ENCODE peak calls at places on chromosomes 4 and X, in eight cellular contexts. One of them, this sample, is unnamed.

GRCh38 chrX:10749113-10749512 is 128.7 kb upstream of the MID1 start:
- DNase-seq in cardiac muscle cell: no peak
- DNase-seq in CD8-positive, alpha-beta T cell: no peak
- DNase-seq in spleen: no peak
- DNase-seq in left ventricle myocardium inferior: no peak
- DNase-seq in right lobe of liver: no peak
- DNase-seq in mammary epithelial cell: peak; percentile 76
- DNase-seq in hepatocyte: no peak
- DNase-seq in this sample: no peak

GRCh38 chrX:151929131-151929530 is 16.4 kb downstream of the MAGEA4 start:
- DNase-seq in spleen: no peak
- DNase-seq in mammary epithelial cell: no peak
- DNase-seq in right lobe of liver: no peak
- DNase-seq in hepatocyte: no peak
- DNase-seq in cardiac muscle cell: no peak
- DNase-seq in CD8-positive, alpha-beta T cell: no peak
- DNase-seq in left ventricle myocardium inferior: no peak
- DNase-seq in this sample: no peak

GRCh38 chr4:188660796-188661195 is 521.6 kb downstream of the TRIML1 start:
- DNase-seq in spleen: no peak
- DNase-seq in CD8-positive, alpha-beta T cell: no peak
- DNase-seq in left ventricle myocardium inferior: no peak
- DNase-seq in right lobe of liver: no peak
- DNase-seq in hepatocyte: no peak
- DNase-seq in mammary epithelial cell: no peak
- DNase-seq in cardiac muscle cell: no peak
- DNase-seq in this sample: no peak

GRCh38 chrX:120380699-120381098 is 18.8 kb downstream of the ATP1B4 start:
- DNase-seq in hepatocyte: peak; percentile 17
- DNase-seq in left ventricle myocardium inferior: no peak
- DNase-seq in mammary epithelial cell: peak; percentile 28
- DNase-seq in cardiac muscle cell: no peak
- DNase-seq in CD8-positive, alpha-beta T cell: peak; percentile 11
- DNase-seq in right lobe of liver: no peak
- DNase-seq in spleen: no peak
- DNase-seq in this sample: no peak

GRCh38 chr4:10006236-10006603 is 15.1 kb downstream of the SLC2A9 start:
- DNase-seq in left ventricle myocardium inferior: no peak
- DNase-seq in mammary epithelial cell: peak; percentile 80
- DNase-seq in spleen: no peak
- DNase-seq in hepatocyte: peak; percentile 48
- DNase-seq in right lobe of liver: peak; percentile 87
- DNase-seq in cardiac muscle cell: no peak
- DNase-seq in CD8-positive, alpha-beta T cell: no peak
- DNase-seq in this sample: no peak

GRCh38 chr4:140326395-140326993 is 47.0 kb upstream of the SCOC start:
- DNase-seq in spleen: no peak
- DNase-seq in mammary epithelial cell: peak; percentile 22
- DNase-seq in right lobe of liver: no peak
- DNase-seq in hepatocyte: peak; percentile 64
- DNase-seq in left ventricle myocardium inferior: no peak
- DNase-seq in cardiac muscle cell: peak; percentile 66
- DNase-seq in CD8-positive, alpha-beta T cell: no peak
- DNase-seq in this sample: no peak

GRCh38 chr4:147683172-147683571 is 791 bp downstream of the PRMT9 start:
- DNase-seq in cardiac muscle cell: peak; percentile 1
- DNase-seq in spleen: no peak
- DNase-seq in mammary epithelial cell: peak; percentile 16
- DNase-seq in right lobe of liver: peak; percentile 53
- DNase-seq in hepatocyte: peak; percentile 41
- DNase-seq in left ventricle myocardium inferior: no peak
- DNase-seq in CD8-positive, alpha-beta T cell: peak; percentile 10
- DNase-seq in this sample: peak; percentile 38

GRCh38 chr4:118752551-118752950 is 67.4 kb downstream of the METTL14 start:
- DNase-seq in spleen: no peak
- DNase-seq in cardiac muscle cell: no peak
- DNase-seq in mammary epithelial cell: no peak
- DNase-seq in left ventricle myocardium inferior: no peak
- DNase-seq in right lobe of liver: no peak
- DNase-seq in hepatocyte: no peak
- DNase-seq in CD8-positive, alpha-beta T cell: no peak
- DNase-seq in this sample: no peak

GRCh38 chr4:6548201-6548881 is 26.6 kb upstream of the MAN2B2 start:
- DNase-seq in spleen: no peak
- DNase-seq in mammary epithelial cell: peak; percentile 37
- DNase-seq in CD8-positive, alpha-beta T cell: no peak
- DNase-seq in cardiac muscle cell: peak; percentile 62
- DNase-seq in hepatocyte: no peak
- DNase-seq in right lobe of liver: no peak
- DNase-seq in left ventricle myocardium inferior: peak; percentile 26
- DNase-seq in this sample: no peak

GRCh38 chrX:103941201-103941975 is 21.0 kb upstream of the TMSB15B start:
- DNase-seq in mammary epithelial cell: peak; percentile 35
- DNase-seq in left ventricle myocardium inferior: no peak
- DNase-seq in CD8-positive, alpha-beta T cell: no peak
- DNase-seq in spleen: no peak
- DNase-seq in hepatocyte: peak; percentile 19
- DNase-seq in cardiac muscle cell: peak; percentile 45
- DNase-seq in right lobe of liver: no peak
- DNase-seq in this sample: no peak

GRCh38 chr4:141802324-141802723 is 165.9 kb downstream of the IL15 start:
- DNase-seq in mammary epithelial cell: no peak
- DNase-seq in cardiac muscle cell: no peak
- DNase-seq in right lobe of liver: no peak
- DNase-seq in hepatocyte: no peak
- DNase-seq in CD8-positive, alpha-beta T cell: no peak
- DNase-seq in spleen: no peak
- DNase-seq in left ventricle myocardium inferior: no peak
- DNase-seq in this sample: no peak

GRCh38 chr4:6106156-6106555 is 87.9 kb upstream of the C4orf50 start:
- DNase-seq in hepatocyte: no peak
- DNase-seq in cardiac muscle cell: no peak
- DNase-seq in spleen: no peak
- DNase-seq in CD8-positive, alpha-beta T cell: no peak
- DNase-seq in mammary epithelial cell: no peak
- DNase-seq in left ventricle myocardium inferior: no peak
- DNase-seq in right lobe of liver: no peak
- DNase-seq in this sample: no peak

GRCh38 chrX:42952621-42953020 is 174.7 kb upstream of the PPP1R2C start:
- DNase-seq in mammary epithelial cell: peak; percentile 27
- DNase-seq in CD8-positive, alpha-beta T cell: no peak
- DNase-seq in right lobe of liver: no peak
- DNase-seq in hepatocyte: no peak
- DNase-seq in cardiac muscle cell: no peak
- DNase-seq in spleen: no peak
- DNase-seq in left ventricle myocardium inferior: no peak
- DNase-seq in this sample: no peak

GRCh38 chrX:41047878-41048534 is 37.2 kb upstream of the USP9X start:
- DNase-seq in left ventricle myocardium inferior: no peak
- DNase-seq in spleen: no peak
- DNase-seq in cardiac muscle cell: no peak
- DNase-seq in hepatocyte: peak; percentile 17
- DNase-seq in mammary epithelial cell: no peak
- DNase-seq in right lobe of liver: peak; percentile 65
- DNase-seq in CD8-positive, alpha-beta T cell: no peak
- DNase-seq in this sample: no peak

GRCh38 chrX:21926527-21927278 is 13.8 kb upstream of the SMS start:
- DNase-seq in left ventricle myocardium inferior: no peak
- DNase-seq in CD8-positive, alpha-beta T cell: no peak
- DNase-seq in right lobe of liver: no peak
- DNase-seq in hepatocyte: peak; percentile 60
- DNase-seq in mammary epithelial cell: peak; percentile 95
- DNase-seq in cardiac muscle cell: no peak
- DNase-seq in spleen: no peak
- DNase-seq in this sample: no peak

GRCh38 chrX:37993857-37994619 is 12.3 kb upstream of the SYTL5 start:
- DNase-seq in right lobe of liver: no peak
- DNase-seq in spleen: no peak
- DNase-seq in CD8-positive, alpha-beta T cell: no peak
- DNase-seq in mammary epithelial cell: peak; percentile 60
- DNase-seq in left ventricle myocardium inferior: no peak
- DNase-seq in hepatocyte: peak; percentile 30
- DNase-seq in cardiac muscle cell: no peak
- DNase-seq in this sample: no peak

GRCh38 chr4:153335665-153336064 is 8.8 kb upstream of the MND1 start:
- DNase-seq in CD8-positive, alpha-beta T cell: no peak
- DNase-seq in right lobe of liver: no peak
- DNase-seq in spleen: no peak
- DNase-seq in left ventricle myocardium inferior: no peak
- DNase-seq in cardiac muscle cell: no peak
- DNase-seq in hepatocyte: no peak
- DNase-seq in mammary epithelial cell: peak; percentile 52
- DNase-seq in this sample: no peak

GRCh38 chr4:183503497-183504063 is 1.3 kb upstream of the ING2 start:
- DNase-seq in right lobe of liver: no peak
- DNase-seq in cardiac muscle cell: no peak
- DNase-seq in left ventricle myocardium inferior: no peak
- DNase-seq in mammary epithelial cell: no peak
- DNase-seq in CD8-positive, alpha-beta T cell: no peak
- DNase-seq in hepatocyte: no peak
- DNase-seq in spleen: no peak
- DNase-seq in this sample: no peak

DNA sequence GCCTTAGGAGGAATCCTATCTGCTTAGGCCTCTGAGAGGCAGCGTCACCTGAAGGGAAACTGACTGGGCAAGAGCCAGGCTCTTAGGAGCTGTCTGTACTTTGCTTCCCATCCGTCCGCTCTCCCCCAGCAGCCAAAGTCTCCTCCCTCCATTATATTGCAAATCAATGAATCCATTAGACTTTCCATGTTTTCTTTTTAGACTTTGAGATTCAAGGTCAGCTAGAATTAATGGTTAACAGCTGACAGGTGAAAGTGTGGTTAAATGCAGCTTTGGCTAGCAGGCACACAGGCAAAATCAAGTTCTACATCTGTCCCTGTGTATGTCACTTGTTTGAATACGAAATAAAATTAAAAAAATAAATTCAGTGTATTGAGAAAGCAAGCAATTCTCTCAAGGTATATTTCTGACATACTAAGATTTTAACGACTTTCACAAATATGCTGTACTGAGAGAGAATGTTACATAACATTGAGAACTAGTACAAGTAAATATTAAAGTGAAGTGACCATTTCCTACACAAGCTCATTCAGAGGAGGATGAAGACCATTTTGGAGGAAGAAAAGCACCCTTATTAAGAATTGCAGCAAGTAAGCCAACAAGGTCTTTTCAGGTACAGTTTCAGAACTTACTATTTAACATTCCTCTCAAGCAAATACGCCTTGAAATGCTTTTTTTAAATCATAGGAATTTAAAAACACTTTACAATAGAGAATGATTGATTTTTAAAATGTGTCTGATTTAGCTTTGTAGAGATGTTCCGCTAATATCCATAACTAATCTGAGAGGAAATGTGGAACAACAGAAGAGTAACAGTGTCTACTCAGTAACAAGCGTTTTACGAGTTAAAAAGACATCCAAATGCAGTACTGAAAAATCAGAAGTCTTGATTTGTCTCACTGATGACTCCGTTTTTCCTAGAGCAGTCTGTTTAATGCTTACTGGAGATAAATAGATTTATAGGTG is at the start of gene F11:
- DNase-seq in cardiac muscle cell: no peak
- DNase-seq in spleen: no peak
- DNase-seq in hepatocyte: peak; percentile 25
- DNase-seq in CD8-positive, alpha-beta T cell: no peak
- DNase-seq in left ventricle myocardium inferior: no peak
- DNase-seq in mammary epithelial cell: no peak
- DNase-seq in right lobe of liver: peak; percentile 49
- DNase-seq in this sample: no peak
- H3K4me3 ChIP-seq in cardiac muscle cell: peak within 1 kb of the TSS; percentile 13
- H3K4me3 ChIP-seq in spleen: no peak within 1 kb of the TSS
- H3K4me3 ChIP-seq in hepatocyte: no peak within 1 kb of the TSS
- H3K4me3 ChIP-seq in CD8-positive, alpha-beta T cell: no peak within 1 kb of the TSS
- H3K4me3 ChIP-seq in left ventricle myocardium inferior: no peak within 1 kb of the TSS
- H3K4me3 ChIP-seq in mammary epithelial cell: no peak within 1 kb of the TSS
- H3K4me3 ChIP-seq in right lobe of liver: peak within 1 kb of the TSS; percentile 54
- H3K4me3 ChIP-seq in this sample: peak within 1 kb of the TSS; percentile 1

GRCh38 chrX:108148524-108148923 is 56.9 kb downstream of the ATG4A start:
- DNase-seq in cardiac muscle cell: no peak
- DNase-seq in CD8-positive, alpha-beta T cell: no peak
- DNase-seq in spleen: no peak
- DNase-seq in mammary epithelial cell: no peak
- DNase-seq in hepatocyte: no peak
- DNase-seq in left ventricle myocardium inferior: no peak
- DNase-seq in right lobe of liver: no peak
- DNase-seq in this sample: no peak
- H3K4me1 ChIP-seq in cardiac muscle cell: no peaks in the 10 kb centered on the region
- H3K4me1 ChIP-seq in CD8-positive, alpha-beta T cell: no peaks in the 10 kb centered on the region
- H3K4me1 ChIP-seq in spleen: no peaks in the 10 kb centered on the region
- H3K4me1 ChIP-seq in mammary epithelial cell: no peaks in the 10 kb centered on the region
- H3K4me1 ChIP-seq in hepatocyte: no peaks in the 10 kb centered on the region
- H3K4me1 ChIP-seq in left ventricle myocardium inferior: no peaks in the 10 kb centered on the region
- H3K4me1 ChIP-seq in right lobe of liver: no peaks in the 10 kb centered on the region
- H3K4me1 ChIP-seq in this sample: no peaks in the 10 kb centered on the region

DNA sequence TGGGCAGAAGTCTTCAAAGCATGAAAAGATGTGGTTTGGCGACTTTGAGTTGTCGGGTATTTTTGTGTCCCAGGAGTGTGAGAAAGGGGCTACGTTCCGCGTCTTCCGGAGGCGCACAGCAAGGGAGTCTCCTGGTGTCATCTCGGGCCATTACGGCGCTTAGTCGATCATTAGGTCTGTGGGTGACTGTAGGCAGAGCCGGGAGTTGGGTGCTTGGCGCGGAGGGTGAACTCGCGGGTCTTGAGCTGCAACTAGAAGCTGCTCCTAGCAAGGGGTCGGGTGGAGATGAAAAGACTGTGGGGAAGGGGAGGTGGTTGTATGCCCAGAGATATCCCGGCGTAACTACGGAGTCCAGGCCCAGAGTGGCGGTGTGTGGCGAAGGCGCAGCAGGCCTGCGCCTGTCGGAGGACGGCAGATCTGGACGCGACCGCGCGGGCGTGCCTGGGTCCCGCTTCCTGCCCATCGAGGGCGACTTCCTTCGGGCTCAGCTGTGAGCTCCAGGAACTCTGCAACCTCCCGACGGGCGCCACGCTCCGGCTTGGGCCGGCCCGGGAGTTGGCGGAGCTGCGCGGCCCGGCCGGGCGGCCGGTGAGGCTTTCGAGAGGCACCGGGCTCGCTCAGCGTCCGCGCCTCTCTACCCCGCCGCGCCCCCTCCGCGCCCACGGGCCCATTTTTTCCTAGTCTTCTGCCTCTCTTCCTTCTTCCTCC is 2.7 kb upstream of the NKX3-2 start:
- DNase-seq in mammary epithelial cell: no peak
- DNase-seq in right lobe of liver: no peak
- DNase-seq in hepatocyte: peak; percentile 43
- DNase-seq in CD8-positive, alpha-beta T cell: no peak
- DNase-seq in left ventricle myocardium inferior: no peak
- DNase-seq in cardiac muscle cell: no peak
- DNase-seq in spleen: peak; percentile 83
- DNase-seq in this sample: no peak
- H3K36me3 ChIP-seq in mammary epithelial cell: no peaks in the 10 kb centered on the region
- H3K36me3 ChIP-seq in right lobe of liver: no peaks in the 10 kb centered on the region
- H3K36me3 ChIP-seq in hepatocyte: no peaks in the 10 kb centered on the region
- H3K36me3 ChIP-seq in CD8-positive, alpha-beta T cell: no peaks in the 10 kb centered on the region
- H3K36me3 ChIP-seq in left ventricle myocardium inferior: no peaks in the 10 kb centered on the region
- H3K36me3 ChIP-seq in cardiac muscle cell: no peaks in the 10 kb centered on the region
- H3K36me3 ChIP-seq in spleen: no peaks in the 10 kb centered on the region
- H3K36me3 ChIP-seq in this sample: no peaks in the 10 kb centered on the region

DNA sequence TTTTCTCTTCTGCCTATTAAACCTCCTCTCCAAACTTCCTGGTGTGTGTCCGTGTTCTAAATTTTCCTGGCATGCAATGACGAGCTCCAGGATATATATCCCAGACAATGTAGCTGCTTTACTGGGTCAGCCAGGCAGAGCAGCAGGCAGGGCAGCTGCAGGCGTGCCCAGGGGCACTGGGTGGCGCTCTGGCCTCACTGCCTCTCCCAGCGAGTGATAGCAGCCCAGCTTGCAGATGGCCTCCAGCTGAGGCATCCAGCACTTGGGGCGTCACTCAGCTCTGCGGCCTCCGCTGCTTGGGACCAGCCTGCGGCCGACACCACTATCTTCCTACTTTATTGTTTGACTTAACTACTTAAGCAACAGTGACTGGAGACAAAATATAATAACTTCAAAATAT is 23.0 kb upstream of the UBA6 start:
- DNase-seq in hepatocyte: no peak
- DNase-seq in CD8-positive, alpha-beta T cell: no peak
- DNase-seq in left ventricle myocardium inferior: no peak
- DNase-seq in right lobe of liver: no peak
- DNase-seq in mammary epithelial cell: no peak
- DNase-seq in spleen: no peak
- DNase-seq in cardiac muscle cell: no peak
- DNase-seq in this sample: peak; percentile 65
- H3K4me3 ChIP-seq in hepatocyte: no peak overlapping the region
- H3K4me3 ChIP-seq in CD8-positive, alpha-beta T cell: no peak overlapping the region
- H3K4me3 ChIP-seq in left ventricle myocardium inferior: no peak overlapping the region
- H3K4me3 ChIP-seq in right lobe of liver: no peak overlapping the region
- H3K4me3 ChIP-seq in mammary epithelial cell: no peak overlapping the region
- H3K4me3 ChIP-seq in spleen: no peak overlapping the region
- H3K4me3 ChIP-seq in cardiac muscle cell: no peak overlapping the region
- H3K4me3 ChIP-seq in this sample: no peak overlapping the region

This sample was measured in left lung.